ENCODE peak calls at places on chromosomes 5 and 9, in seven cellular contexts. T is GM12878, Q is HepG2, Z is HCT116, M is SK-N-SH, A is H1, V is K562. E is an unnamed sample.

GRCh38 chr9:101530076-101530711 is 3.5 kb upstream of the RNF20 start:
- DNase-seq in T (peak), Q (peak), Z (peak), M (peak), A (no peak), V (peak), E (peak)

GRCh38 chr9:33157960-33158359 is 9.2 kb downstream of the B4GALT1 start:
- DNase-seq in T (no peak), Q (no peak), Z (no peak), M (no peak), A (no peak), V (no peak), E (peak)

GRCh38 chr9:135857371-135857786 is 50.0 kb downstream of the CAMSAP1 start:
- DNase-seq in T (no peak), Q (no peak), Z (no peak), M (no peak), A (no peak), V (no peak), E (no peak)

GRCh38 chr9:86321373-86321772 is 32.8 kb downstream of the TUT7 start:
- DNase-seq in T (no peak), Q (no peak), Z (no peak), M (no peak), A (no peak), V (no peak), E (no peak)

GRCh38 chr5:1789838-1790462 is 9.7 kb downstream of the MRPL36 start:
- DNase-seq in T (no peak), Q (no peak), Z (no peak), M (no peak), A (no peak), V (no peak), E (no peak)

GRCh38 chr9:89497978-89498844 is at the start of gene SEMA4D:
- DNase-seq in T (no peak), Q (no peak), Z (peak), M (peak), A (peak), V (peak), E (peak)

GRCh38 chr5:38925154-38925925 is 79.5 kb downstream of the OSMR start:
- DNase-seq in T (no peak), Q (no peak), Z (no peak), M (no peak), A (no peak), V (no peak), E (peak)

GRCh38 chr5:150502106-150502505 is 5.8 kb upstream of the NDST1 start:
- DNase-seq in T (no peak), Q (no peak), Z (no peak), M (no peak), A (no peak), V (no peak), E (peak)

GRCh38 chr5:11310158-11310557 is 549.1 kb upstream of the DAP start:
- DNase-seq in T (no peak), Q (no peak), Z (no peak), M (no peak), A (no peak), V (no peak), E (no peak)

GRCh38 chr5:17157294-17157693 is 60.1 kb upstream of the BASP1 start:
- DNase-seq in T (no peak), Q (no peak), Z (no peak), M (no peak), A (no peak), V (no peak), E (no peak)

GRCh38 chr5:112865128-112865527 is 4.0 kb downstream of the SRP19 start:
- DNase-seq in T (no peak), Q (no peak), Z (no peak), M (no peak), A (no peak), V (no peak), E (no peak)

GRCh38 chr5:25107878-25108277 is 463.1 kb upstream of the CDH10 start:
- DNase-seq in T (no peak), Q (no peak), Z (no peak), M (no peak), A (no peak), V (no peak), E (no peak)

GRCh38 chr5:150505816-150506215 is 2.1 kb upstream of the NDST1 start:
- DNase-seq in T (no peak), Q (no peak), Z (no peak), M (no peak), A (no peak), V (no peak), E (no peak)

GRCh38 chr5:134026521-134027202 is 21.9 kb upstream of the VDAC1 start:
- DNase-seq in T (no peak), Q (peak), Z (peak), M (peak), A (peak), V (peak), E (peak)

GRCh38 chr9:91992636-91993035 is 42.6 kb upstream of the ROR2 start:
- DNase-seq in T (no peak), Q (no peak), Z (no peak), M (peak), A (no peak), V (no peak), E (no peak)

GRCh38 chr9:78439192-78439865 is 142.4 kb downstream of the PSAT1 start:
- DNase-seq in T (peak), Q (peak), Z (peak), M (peak), A (peak), V (peak), E (peak)

GRCh38 chr5:131394128-131394527 is 130.3 kb downstream of the CDC42SE2 start:
- DNase-seq in T (peak), Q (no peak), Z (no peak), M (no peak), A (no peak), V (no peak), E (no peak)

GRCh38 chr9:131346559-131346958 is 47.3 kb upstream of the PRRC2B start:
- DNase-seq in T (no peak), Q (no peak), Z (no peak), M (no peak), A (no peak), V (no peak), E (no peak)

GRCh38 chr9:109121218-109121796 is 1.6 kb upstream of the TMEM245 start:
- DNase-seq in T (no peak), Q (no peak), Z (no peak), M (no peak), A (no peak), V (no peak), E (no peak)

GRCh38 chr9:88922091-88922490 is 69.2 kb upstream of the S1PR3 start:
- DNase-seq in T (peak), Q (no peak), Z (no peak), M (no peak), A (no peak), V (no peak), E (no peak)

GRCh38 chr5:138972836-138973235 is 97.7 kb upstream of the LRRTM2 start:
- DNase-seq in T (no peak), Q (no peak), Z (no peak), M (no peak), A (no peak), V (no peak), E (no peak)
- TF ChIP-seq JUND in T (no peak), Q (no peak), Z (no peak), M (no peak), A (no peak), V (no peak), E (no peak)

GRCh38 chr9:134776080-134776796 is 104.4 kb upstream of the FCN2 start:
- DNase-seq in T (no peak), Q (no peak), Z (no peak), M (no peak), A (no peak), V (no peak), E (peak)

GRCh38 chr9:134775552-134775951 is 105.1 kb upstream of the FCN2 start:
- DNase-seq in T (no peak), Q (no peak), Z (no peak), M (no peak), A (no peak), V (no peak), E (no peak)

GRCh38 chr9:134777153-134777552 is 103.5 kb upstream of the FCN2 start:
- DNase-seq in T (no peak), Q (no peak), Z (no peak), M (no peak), A (no peak), V (no peak), E (no peak)

GRCh38 chr9:134773842-134774241 is 106.8 kb upstream of the FCN2 start:
- DNase-seq in T (no peak), Q (no peak), Z (no peak), M (no peak), A (no peak), V (no peak), E (no peak)

DNA sequence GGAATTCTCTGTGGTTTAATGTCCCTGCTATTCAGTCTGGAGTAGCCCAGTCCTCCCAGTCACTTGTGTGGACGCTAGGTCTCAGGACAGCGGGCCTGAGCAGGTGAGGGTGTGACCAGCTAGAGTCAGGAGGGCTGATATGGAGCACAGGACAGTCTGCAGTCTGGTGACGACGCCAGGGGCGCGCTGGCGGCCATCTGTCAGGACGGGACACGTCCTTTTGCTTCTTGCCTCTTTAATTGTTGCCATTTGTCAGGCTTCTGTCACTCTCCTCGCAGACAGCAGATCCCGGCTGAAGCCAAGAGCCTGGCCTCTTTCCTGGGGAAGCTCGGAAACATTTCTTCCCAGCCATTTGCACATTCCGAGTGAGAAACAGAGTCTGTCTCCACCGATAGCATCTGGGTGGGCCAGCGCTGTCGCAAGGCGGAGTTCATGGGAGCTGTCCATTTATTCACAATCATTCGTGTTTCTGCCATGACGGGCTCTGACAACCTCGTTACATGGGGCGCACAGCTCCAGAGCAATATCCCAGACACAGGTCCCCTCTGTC is 105.5 kb upstream of the FCN2 start:
- DNase-seq in T (no peak), Q (no peak), Z (no peak), M (peak), A (no peak), V (no peak), E (no peak)
- TF ChIP-seq JUND in T (no peak), Q (no peak), Z (no peak), M (no peak), A (no peak), V (no peak), E (no peak)

GRCh38 chr9:128899566-128900322 is 17.8 kb downstream of the LRRC8A start:
- DNase-seq in T (no peak), Q (no peak), Z (no peak), M (no peak), A (no peak), V (no peak), E (no peak)
- TF ChIP-seq JUND in T (no peak), Q (no peak), Z (no peak), M (no peak), A (no peak), V (no peak), E (no peak)

GRCh38 chr5:66864240-66864884 is 268.2 kb downstream of the MAST4 start:
- DNase-seq in T (no peak), Q (peak), Z (no peak), M (no peak), A (no peak), V (no peak), E (no peak)

GRCh38 chr5:66863343-66864170 is 267.4 kb downstream of the MAST4 start:
- DNase-seq in T (no peak), Q (no peak), Z (no peak), M (no peak), A (no peak), V (no peak), E (no peak)

GRCh38 chr5:66861402-66861801 is 265.2 kb downstream of the MAST4 start:
- DNase-seq in T (no peak), Q (no peak), Z (no peak), M (no peak), A (no peak), V (no peak), E (peak)

GRCh38 chr5:66856041-66856805 is 260.0 kb downstream of the MAST4 start:
- DNase-seq in T (no peak), Q (no peak), Z (no peak), M (no peak), A (no peak), V (no peak), E (no peak)

DNA sequence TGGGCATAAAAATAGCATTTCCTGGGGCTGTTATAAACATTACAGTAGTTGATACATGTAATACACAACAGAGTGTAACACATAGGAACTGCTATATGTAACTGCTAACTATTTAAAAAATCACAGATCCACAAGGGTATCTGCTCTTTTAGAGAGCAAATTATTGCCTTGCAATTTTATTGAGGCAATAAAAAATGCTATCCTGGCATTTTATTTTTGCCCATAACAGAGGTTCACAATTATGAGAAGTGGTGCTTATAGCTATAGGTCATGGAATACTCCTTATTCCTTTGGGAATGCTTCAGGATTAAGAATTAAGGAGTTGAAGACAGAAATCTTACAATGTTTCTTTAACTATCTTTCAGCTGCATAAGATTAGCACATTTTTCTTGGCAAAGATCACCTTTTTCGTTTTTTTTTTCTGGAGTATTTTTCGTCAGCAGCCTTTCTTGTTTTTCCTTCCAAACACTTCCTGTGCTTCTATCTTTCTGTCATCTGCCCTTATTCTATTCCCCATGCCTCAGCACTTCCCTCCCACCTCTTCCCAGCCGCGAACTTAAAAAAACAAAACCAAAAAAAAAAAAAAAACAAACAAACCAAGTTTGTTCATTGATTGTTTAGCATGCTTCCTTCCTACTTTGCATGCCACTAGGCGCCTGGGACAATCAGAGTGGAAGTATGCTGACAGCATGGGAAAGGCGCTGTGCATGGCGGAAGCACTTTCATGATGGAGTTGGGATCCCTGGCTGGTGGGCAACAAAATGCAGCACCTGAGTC is 264.2 kb downstream of the MAST4 start:
- DNase-seq in T (no peak), Q (no peak), Z (no peak), M (no peak), A (no peak), V (no peak), E (no peak)
- TF ChIP-seq JUND in T (no peak), Q (no peak), Z (no peak), M (no peak), A (no peak), V (no peak), E (no peak)

GRCh38 chr5:172895549-172895948 is 61.5 kb downstream of the ERGIC1 start:
- DNase-seq in T (no peak), Q (no peak), Z (no peak), M (no peak), A (no peak), V (no peak), E (no peak)

GRCh38 chr5:172892713-172893112 is 58.7 kb downstream of the ERGIC1 start:
- DNase-seq in T (no peak), Q (no peak), Z (no peak), M (no peak), A (no peak), V (no peak), E (no peak)

GRCh38 chr5:172891716-172892421 is 57.8 kb downstream of the ERGIC1 start:
- DNase-seq in T (no peak), Q (no peak), Z (no peak), M (no peak), A (no peak), V (no peak), E (no peak)

GRCh38 chr5:172896465-172896864 is 62.4 kb downstream of the ERGIC1 start:
- DNase-seq in T (no peak), Q (no peak), Z (no peak), M (no peak), A (no peak), V (no peak), E (no peak)

DNA sequence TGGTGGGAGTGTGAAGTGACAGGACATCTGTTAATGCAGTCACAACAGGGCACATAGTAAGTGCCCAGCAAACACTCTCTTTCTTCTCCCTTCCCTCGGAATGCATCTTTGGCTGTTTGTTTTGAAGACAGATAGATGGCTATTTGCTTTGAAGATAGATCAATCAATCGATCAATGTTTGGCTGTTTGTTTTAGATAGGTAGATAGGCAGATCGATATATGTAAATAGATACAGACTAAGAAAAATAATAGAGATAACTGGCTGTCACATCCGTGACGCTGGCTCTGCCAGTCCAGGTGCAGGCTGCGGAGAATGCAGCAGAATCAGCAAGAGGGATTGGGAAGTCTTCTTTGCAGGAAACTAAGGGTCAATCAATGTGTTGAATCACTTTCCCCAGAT is 60.7 kb downstream of the ERGIC1 start:
- DNase-seq in T (no peak), Q (peak), Z (no peak), M (no peak), A (no peak), V (no peak), E (no peak)
- TF ChIP-seq JUND in T (no peak), Q (peak), Z (no peak), M (no peak), A (no peak), V (no peak), E (no peak)

DNA sequence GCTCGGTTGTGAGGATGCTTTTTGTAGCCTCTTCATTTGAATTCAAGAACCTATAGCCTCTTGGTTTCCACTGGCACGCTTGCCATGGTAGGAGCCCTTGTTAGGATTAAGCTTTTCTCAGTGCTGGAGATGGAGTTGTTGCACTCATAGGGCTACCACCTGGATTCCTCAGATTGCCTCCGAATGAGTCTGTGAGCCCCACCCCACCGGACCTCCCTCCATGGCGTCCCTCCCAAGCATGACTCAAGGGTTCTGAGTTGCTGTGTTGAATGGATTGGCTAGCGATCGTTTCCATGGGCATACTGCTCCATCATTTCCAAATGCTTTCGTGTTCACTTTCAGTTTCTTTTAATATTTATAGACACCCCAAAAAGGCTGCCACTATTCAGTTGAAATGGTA is 69.9 kb downstream of the DAPK1 start:
- DNase-seq in T (no peak), Q (no peak), Z (no peak), M (no peak), A (no peak), V (peak), E (no peak)
- TF ChIP-seq JUND in T (no peak), Q (no peak), Z (no peak), M (no peak), A (no peak), V (no peak), E (no peak)

GRCh38 chr5:115246361-115246991 is 16.2 kb downstream of the PGGT1B start:
- DNase-seq in T (peak), Q (peak), Z (peak), M (peak), A (no peak), V (peak), E (no peak)
- TF ChIP-seq JUND in T (no peak), Q (no peak), Z (no peak), M (no peak), A (no peak), V (no peak), E (no peak)

GRCh38 chr9:16033253-16033652 is 480.4 kb downstream of the CCDC171 start:
- DNase-seq in T (no peak), Q (no peak), Z (no peak), M (no peak), A (no peak), V (no peak), E (no peak)

GRCh38 chr9:16033921-16034320 is 481.1 kb downstream of the CCDC171 start:
- DNase-seq in T (no peak), Q (no peak), Z (no peak), M (no peak), A (no peak), V (no peak), E (no peak)

GRCh38 chr9:16031486-16031885 is 478.6 kb downstream of the CCDC171 start:
- DNase-seq in T (no peak), Q (no peak), Z (no peak), M (no peak), A (no peak), V (no peak), E (no peak)

GRCh38 chr9:16031971-16032370 is 479.1 kb downstream of the CCDC171 start:
- DNase-seq in T (no peak), Q (no peak), Z (no peak), M (no peak), A (no peak), V (no peak), E (no peak)

DNA sequence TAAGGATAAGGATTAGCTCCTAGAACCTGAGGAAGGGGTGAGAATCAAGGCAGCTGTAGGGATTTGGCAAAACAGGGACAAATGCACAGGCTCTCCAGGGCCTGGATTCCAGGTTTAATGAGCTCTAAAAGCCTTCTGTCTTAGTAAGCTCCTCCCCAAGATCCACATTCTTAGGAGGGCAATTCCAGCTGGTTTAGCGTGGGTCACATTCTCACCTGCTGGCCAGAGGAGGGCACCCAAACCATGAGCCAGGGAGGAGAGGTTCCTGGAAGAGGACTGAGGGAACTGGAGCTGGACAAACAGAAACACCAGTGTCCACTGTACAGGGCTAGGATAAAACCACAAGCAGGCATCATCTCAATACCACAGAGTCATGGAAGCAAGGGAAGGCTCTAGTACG is 480.0 kb downstream of the CCDC171 start:
- DNase-seq in T (no peak), Q (no peak), Z (peak), M (no peak), A (no peak), V (no peak), E (no peak)
- TF ChIP-seq JUND in T (no peak), Q (no peak), Z (no peak), M (no peak), A (no peak), V (no peak), E (no peak)